ENCODE peak calls at places on chromosomes 13 and 19, in nine cellular contexts. One of them, this sample, is unnamed.

GRCh38 chr19:14943601-14944000 is 2.3 kb downstream of the OR7C2 start:
- DNase-seq in cardiac fibroblast: peak; percentile 51
- DNase-seq in immature natural killer cell: no peak
- DNase-seq in sciatic nerve: no peak
- DNase-seq in central memory CD4-positive, alpha-beta T cell: no peak
- DNase-seq in hepatocyte: no peak
- DNase-seq in mucosa of gallbladder: no peak
- DNase-seq in ACHN: no peak
- DNase-seq in progenitor cell of endocrine pancreas: no peak
- DNase-seq in this sample: no peak

GRCh38 chr13:59750860-59751259 is 412.9 kb downstream of the DIAPH3 start:
- DNase-seq in cardiac fibroblast: peak; percentile 58
- DNase-seq in immature natural killer cell: no peak
- DNase-seq in sciatic nerve: no peak
- DNase-seq in central memory CD4-positive, alpha-beta T cell: no peak
- DNase-seq in hepatocyte: peak; percentile 66
- DNase-seq in mucosa of gallbladder: no peak
- DNase-seq in ACHN: no peak
- DNase-seq in progenitor cell of endocrine pancreas: peak; percentile 27
- DNase-seq in this sample: peak; percentile 40

GRCh38 chr13:98083936-98084335 is 59.0 kb upstream of the FARP1 start:
- DNase-seq in cardiac fibroblast: peak; percentile 80
- DNase-seq in immature natural killer cell: no peak
- DNase-seq in sciatic nerve: no peak
- DNase-seq in central memory CD4-positive, alpha-beta T cell: no peak
- DNase-seq in hepatocyte: no peak
- DNase-seq in mucosa of gallbladder: no peak
- DNase-seq in ACHN: no peak
- DNase-seq in progenitor cell of endocrine pancreas: no peak
- DNase-seq in this sample: no peak

GRCh38 chr19:40739030-40739839 is 11.0 kb downstream of the ACTMAP start:
- DNase-seq in cardiac fibroblast: no peak
- DNase-seq in immature natural killer cell: no peak
- DNase-seq in sciatic nerve: no peak
- DNase-seq in central memory CD4-positive, alpha-beta T cell: no peak
- DNase-seq in hepatocyte: no peak
- DNase-seq in mucosa of gallbladder: no peak
- DNase-seq in ACHN: no peak
- DNase-seq in progenitor cell of endocrine pancreas: no peak
- DNase-seq in this sample: no peak

GRCh38 chr13:36882829-36883390 is 37.1 kb downstream of the SMAD9 start:
- DNase-seq in cardiac fibroblast: no peak
- DNase-seq in immature natural killer cell: no peak
- DNase-seq in sciatic nerve: no peak
- DNase-seq in central memory CD4-positive, alpha-beta T cell: no peak
- DNase-seq in hepatocyte: no peak
- DNase-seq in mucosa of gallbladder: no peak
- DNase-seq in ACHN: no peak
- DNase-seq in progenitor cell of endocrine pancreas: no peak
- DNase-seq in this sample: peak; percentile 89

GRCh38 chr19:19489804-19490204 is 25.5 kb downstream of the TSSK6 start:
- DNase-seq in cardiac fibroblast: no peak
- DNase-seq in immature natural killer cell: no peak
- DNase-seq in sciatic nerve: no peak
- DNase-seq in central memory CD4-positive, alpha-beta T cell: no peak
- DNase-seq in hepatocyte: peak; percentile 31
- DNase-seq in mucosa of gallbladder: no peak
- DNase-seq in ACHN: no peak
- DNase-seq in progenitor cell of endocrine pancreas: no peak
- DNase-seq in this sample: no peak

GRCh38 chr19:42628411-42629135 is 33.8 kb upstream of the CEACAM8 start:
- DNase-seq in cardiac fibroblast: no peak
- DNase-seq in immature natural killer cell: no peak
- DNase-seq in sciatic nerve: no peak
- DNase-seq in central memory CD4-positive, alpha-beta T cell: no peak
- DNase-seq in hepatocyte: no peak
- DNase-seq in mucosa of gallbladder: no peak
- DNase-seq in ACHN: no peak
- DNase-seq in progenitor cell of endocrine pancreas: no peak
- DNase-seq in this sample: no peak

GRCh38 chr19:18672044-18672451 is 11.4 kb upstream of the CRTC1 start:
- DNase-seq in cardiac fibroblast: no peak
- DNase-seq in immature natural killer cell: no peak
- DNase-seq in sciatic nerve: no peak
- DNase-seq in central memory CD4-positive, alpha-beta T cell: no peak
- DNase-seq in hepatocyte: no peak
- DNase-seq in mucosa of gallbladder: no peak
- DNase-seq in ACHN: no peak
- DNase-seq in progenitor cell of endocrine pancreas: no peak
- DNase-seq in this sample: no peak

GRCh38 chr19:2428027-2428690 is 773 bp upstream of the TIMM13 start:
- DNase-seq in cardiac fibroblast: peak; percentile 40
- DNase-seq in immature natural killer cell: no peak
- DNase-seq in sciatic nerve: peak; percentile 72
- DNase-seq in central memory CD4-positive, alpha-beta T cell: no peak
- DNase-seq in hepatocyte: no peak
- DNase-seq in mucosa of gallbladder: no peak
- DNase-seq in ACHN: no peak
- DNase-seq in progenitor cell of endocrine pancreas: no peak
- DNase-seq in this sample: peak; percentile 63

GRCh38 chr19:43705729-43706128 is 10.1 kb upstream of the IRGC start:
- DNase-seq in cardiac fibroblast: no peak
- DNase-seq in immature natural killer cell: no peak
- DNase-seq in sciatic nerve: no peak
- DNase-seq in central memory CD4-positive, alpha-beta T cell: no peak
- DNase-seq in hepatocyte: no peak
- DNase-seq in mucosa of gallbladder: no peak
- DNase-seq in ACHN: no peak
- DNase-seq in progenitor cell of endocrine pancreas: no peak
- DNase-seq in this sample: no peak

GRCh38 chr13:36275190-36276002 is 22.2 kb downstream of the CCDC169 start:
- DNase-seq in cardiac fibroblast: peak; percentile 89
- DNase-seq in immature natural killer cell: no peak
- DNase-seq in sciatic nerve: no peak
- DNase-seq in central memory CD4-positive, alpha-beta T cell: no peak
- DNase-seq in hepatocyte: peak; percentile 83
- DNase-seq in mucosa of gallbladder: no peak
- DNase-seq in ACHN: peak; percentile 60
- DNase-seq in progenitor cell of endocrine pancreas: no peak
- DNase-seq in this sample: peak; percentile 80

GRCh38 chr19:33552928-33553279 is 31.3 kb upstream of the PEPD start:
- DNase-seq in cardiac fibroblast: no peak
- DNase-seq in immature natural killer cell: no peak
- DNase-seq in sciatic nerve: peak; percentile 18
- DNase-seq in central memory CD4-positive, alpha-beta T cell: no peak
- DNase-seq in hepatocyte: no peak
- DNase-seq in mucosa of gallbladder: no peak
- DNase-seq in ACHN: no peak
- DNase-seq in progenitor cell of endocrine pancreas: no peak
- DNase-seq in this sample: no peak

GRCh38 chr13:35225159-35225558 is 251.3 kb downstream of the MAB21L1 start:
- DNase-seq in cardiac fibroblast: no peak
- DNase-seq in immature natural killer cell: no peak
- DNase-seq in sciatic nerve: no peak
- DNase-seq in central memory CD4-positive, alpha-beta T cell: no peak
- DNase-seq in hepatocyte: no peak
- DNase-seq in mucosa of gallbladder: no peak
- DNase-seq in ACHN: no peak
- DNase-seq in progenitor cell of endocrine pancreas: no peak
- DNase-seq in this sample: no peak

GRCh38 chr19:3187662-3188511 is 2.2 kb downstream of the NCLN start:
- DNase-seq in cardiac fibroblast: no peak
- DNase-seq in immature natural killer cell: no peak
- DNase-seq in sciatic nerve: no peak
- DNase-seq in central memory CD4-positive, alpha-beta T cell: no peak
- DNase-seq in hepatocyte: no peak
- DNase-seq in mucosa of gallbladder: no peak
- DNase-seq in ACHN: no peak
- DNase-seq in progenitor cell of endocrine pancreas: no peak
- DNase-seq in this sample: no peak

GRCh38 chr19:11400695-11401291 is 16.7 kb upstream of the EPOR start:
- DNase-seq in cardiac fibroblast: no peak
- DNase-seq in immature natural killer cell: no peak
- DNase-seq in sciatic nerve: no peak
- DNase-seq in central memory CD4-positive, alpha-beta T cell: no peak
- DNase-seq in hepatocyte: no peak
- DNase-seq in mucosa of gallbladder: no peak
- DNase-seq in ACHN: no peak
- DNase-seq in progenitor cell of endocrine pancreas: no peak
- DNase-seq in this sample: no peak

GRCh38 chr19:7743425-7743841 is 3.9 kb downstream of the CD209 start:
- DNase-seq in cardiac fibroblast: no peak
- DNase-seq in immature natural killer cell: no peak
- DNase-seq in sciatic nerve: no peak
- DNase-seq in central memory CD4-positive, alpha-beta T cell: no peak
- DNase-seq in hepatocyte: no peak
- DNase-seq in mucosa of gallbladder: no peak
- DNase-seq in ACHN: no peak
- DNase-seq in progenitor cell of endocrine pancreas: no peak
- DNase-seq in this sample: peak; percentile 31

GRCh38 chr13:98033277-98034247 is 80.1 kb downstream of the IPO5 start:
- DNase-seq in cardiac fibroblast: peak; percentile 79
- DNase-seq in immature natural killer cell: no peak
- DNase-seq in sciatic nerve: no peak
- DNase-seq in central memory CD4-positive, alpha-beta T cell: no peak
- DNase-seq in hepatocyte: peak; percentile 68
- DNase-seq in mucosa of gallbladder: peak; percentile 37
- DNase-seq in ACHN: peak; percentile 68
- DNase-seq in progenitor cell of endocrine pancreas: no peak
- DNase-seq in this sample: peak; percentile 76

GRCh38 chr13:24228852-24229458 is 68.4 kb downstream of the SPATA13 start:
- DNase-seq in cardiac fibroblast: peak; percentile 81
- DNase-seq in immature natural killer cell: peak; percentile 51
- DNase-seq in sciatic nerve: no peak
- DNase-seq in central memory CD4-positive, alpha-beta T cell: peak; percentile 35
- DNase-seq in hepatocyte: peak; percentile 79
- DNase-seq in mucosa of gallbladder: peak; percentile 45
- DNase-seq in ACHN: peak; percentile 62
- DNase-seq in progenitor cell of endocrine pancreas: no peak
- DNase-seq in this sample: peak; percentile 79

GRCh38 chr19:18657590-18658365 is 20.9 kb downstream of the KLHL26 start:
- DNase-seq in cardiac fibroblast: peak; percentile 92
- DNase-seq in immature natural killer cell: no peak
- DNase-seq in sciatic nerve: peak; percentile 81
- DNase-seq in central memory CD4-positive, alpha-beta T cell: no peak
- DNase-seq in hepatocyte: peak; percentile 51
- DNase-seq in mucosa of gallbladder: peak; percentile 25
- DNase-seq in ACHN: no peak
- DNase-seq in progenitor cell of endocrine pancreas: no peak
- DNase-seq in this sample: peak; percentile 54

GRCh38 chr13:58018020-58018419 is 386.5 kb downstream of the PCDH17 start:
- DNase-seq in cardiac fibroblast: no peak
- DNase-seq in immature natural killer cell: no peak
- DNase-seq in sciatic nerve: no peak
- DNase-seq in central memory CD4-positive, alpha-beta T cell: no peak
- DNase-seq in hepatocyte: no peak
- DNase-seq in mucosa of gallbladder: no peak
- DNase-seq in ACHN: no peak
- DNase-seq in progenitor cell of endocrine pancreas: no peak
- DNase-seq in this sample: no peak

GRCh38 chr13:90485441-90485840 is 862.0 kb upstream of the MIR17HG start:
- DNase-seq in cardiac fibroblast: peak; percentile 88
- DNase-seq in immature natural killer cell: no peak
- DNase-seq in sciatic nerve: no peak
- DNase-seq in central memory CD4-positive, alpha-beta T cell: no peak
- DNase-seq in hepatocyte: no peak
- DNase-seq in mucosa of gallbladder: no peak
- DNase-seq in ACHN: peak; percentile 80
- DNase-seq in progenitor cell of endocrine pancreas: no peak
- DNase-seq in this sample: no peak

This sample was measured in NCI-H82.